ENCODE peak calls at places on chromosomes 13 and 19, in nine cellular contexts. N is CD4-positive, alpha-beta T cell; W is nephron progenitor cell; T is breast epithelium; Y is OCI-LY7; A is GM20000; Z is WTC11; M is fibroblast of pulmonary artery; G is RWPE1. C is an unnamed sample.

GRCh38 chr19:56273563-56274117 is 1.1 kb downstream of the EDDM13 start:
- DNase-seq in W (no peak), M (peak; percentile 55), Z (no peak), G (peak; percentile 36), T (no peak), N (no peak), Y (no peak), A (no peak), C (no peak)

GRCh38 chr13:56953965-56954364 is 186.8 kb upstream of the PRR20A start:
- DNase-seq in W (no peak), N (no peak), Y (no peak), T (no peak), G (peak; percentile 20), A (no peak), M (no peak), Z (no peak), C (no peak)

GRCh38 chr13:28885191-28885590 is 65.1 kb downstream of the MTUS2 start:
- DNase-seq in M (no peak), Z (no peak), W (no peak), G (no peak), T (no peak), A (no peak), N (no peak), Y (no peak), C (no peak)

GRCh38 chr19:12453495-12453894 is 12.7 kb upstream of the ZNF443 start:
- DNase-seq in W (no peak), Y (no peak), Z (no peak), T (peak; percentile 33), A (no peak), G (peak; percentile 14), N (no peak), M (no peak), C (no peak)

GRCh38 chr13:104315606-104316005 is 1249.4 kb upstream of the SLC10A2 start:
- DNase-seq in G (peak; percentile 53), Y (no peak), W (no peak), A (no peak), M (peak; percentile 95), N (no peak), T (no peak), Z (no peak), C (peak; percentile 96)

GRCh38 chr13:74449811-74450524 is 315.8 kb upstream of the KLF12 start:
- DNase-seq in Z (no peak), N (no peak), T (no peak), Y (no peak), M (no peak), A (no peak), W (no peak), G (no peak), C (no peak)

GRCh38 chr19:17605761-17606745 is 50.6 kb downstream of the COLGALT1 start:
- DNase-seq in Y (peak; percentile 97), A (peak; percentile 97), W (peak; percentile 90), Z (peak; percentile 95), G (peak; percentile 97), N (peak; percentile 65), T (peak; percentile 52), M (peak; percentile 80), C (peak; percentile 38)

GRCh38 chr19:17775245-17775927 is 19.6 kb upstream of the B3GNT3 start:
- DNase-seq in W (peak; percentile 86), M (peak; percentile 41), N (no peak), A (no peak), T (no peak), G (no peak), Y (peak; percentile 49), Z (peak; percentile 87), C (no peak)

GRCh38 chr13:30880151-30880551 is 25.9 kb upstream of the MEDAG start:
- DNase-seq in G (no peak), N (no peak), T (no peak), Y (no peak), M (no peak), A (no peak), W (no peak), Z (no peak), C (no peak)

GRCh38 chr19:8251025-8251472 is 41.9 kb downstream of the CERS4 start:
- DNase-seq in Z (no peak), N (no peak), W (no peak), Y (no peak), A (no peak), M (peak; percentile 27), G (no peak), T (peak; percentile 97), C (no peak)

GRCh38 chr13:28047784-28048388 is 52.5 kb downstream of the FLT3 start:
- DNase-seq in W (no peak), N (no peak), Z (no peak), T (no peak), M (no peak), Y (peak; percentile 72), G (peak; percentile 23), A (peak; percentile 67), C (peak; percentile 44)

GRCh38 chr19:49419173-49419572 is 4.1 kb downstream of the PTH2 start:
- DNase-seq in Y (no peak), T (no peak), Z (no peak), N (no peak), G (no peak), A (no peak), M (no peak), W (no peak), C (no peak)

GRCh38 chr19:7928741-7929701 is 3.1 kb upstream of the CTXN1 start:
- DNase-seq in Z (peak; percentile 84), W (peak; percentile 72), A (peak; percentile 73), M (peak; percentile 92), N (peak; percentile 33), T (peak; percentile 81), G (peak; percentile 58), Y (peak; percentile 51), C (peak; percentile 53)

GRCh38 chr13:73767747-73768315 is 366.4 kb downstream of the KLF12 start:
- DNase-seq in G (peak; percentile 10), W (no peak), Z (peak; percentile 29), M (no peak), T (no peak), Y (peak; percentile 37), A (peak; percentile 10), N (peak; percentile 21), C (no peak)

GRCh38 chr19:30635026-30635985 is 263.1 kb downstream of the ZNF536 start:
- DNase-seq in G (no peak), T (no peak), Y (no peak), A (no peak), M (no peak), W (no peak), N (no peak), Z (no peak), C (no peak)

GRCh38 chr19:6587093-6587820 is 3.7 kb downstream of the CD70 start:
- DNase-seq in Y (peak; percentile 75), G (no peak), M (no peak), N (no peak), W (peak; percentile 25), T (no peak), A (no peak), Z (peak; percentile 28), C (no peak)

GRCh38 chr19:39778763-39779162 is at the start of gene LEUTX:
- DNase-seq in M (no peak), N (no peak), T (no peak), W (no peak), Y (no peak), G (no peak), A (peak; percentile 25), Z (no peak), C (no peak)

GRCh38 chr13:74839656-74840055 is 642.3 kb downstream of the TBC1D4 start:
- DNase-seq in M (peak; percentile 23), W (no peak), T (no peak), Z (no peak), N (no peak), A (no peak), G (peak; percentile 2), Y (no peak), C (no peak)

GRCh38 chr13:27928353-27928804 is 8.6 kb downstream of the PDX1 start:
- DNase-seq in G (no peak), A (no peak), Y (no peak), M (no peak), T (no peak), W (no peak), Z (peak; percentile 27), N (no peak), C (no peak)

GRCh38 chr19:14769201-14769600 is 9.2 kb downstream of the ADGRE2 start:
- DNase-seq in A (no peak), G (no peak), W (no peak), Z (no peak), T (no peak), Y (no peak), N (no peak), M (no peak), C (no peak)

GRCh38 chr13:29999492-30000372 is 149.3 kb upstream of the UBL3 start:
- DNase-seq in A (no peak), N (no peak), Y (no peak), T (no peak), G (no peak), Z (no peak), M (no peak), W (no peak), C (no peak)

GRCh38 chr13:61286148-61286745 is 129.4 kb downstream of the PCDH20 start:
- DNase-seq in W (no peak), M (peak; percentile 0), T (no peak), G (no peak), Z (peak; percentile 54), Y (peak; percentile 8), N (no peak), A (no peak), C (no peak)
- TF ChIP-seq CTCF in W (peak; percentile 20), M (no peak), T (no peak), G (no peak), Z (no peak), Y (peak; percentile 63), N (no peak), A (no peak), C (peak; percentile 71)

GRCh38 chr13:47455581-47455980 is 545.5 kb downstream of the SUCLA2 start:
- DNase-seq in Z (peak; percentile 12), A (no peak), W (no peak), G (no peak), N (no peak), Y (no peak), M (peak; percentile 23), T (no peak), C (no peak)
- TF ChIP-seq CTCF in Z (no peak), A (no peak), W (no peak), G (no peak), N (no peak), Y (peak; percentile 38), M (peak; percentile 7), T (no peak), C (peak; percentile 15)

GRCh38 chr13:86974995-86975328 is 696.2 kb upstream of the SLITRK5 start:
- DNase-seq in A (no peak), N (no peak), W (no peak), M (no peak), Y (no peak), Z (peak; percentile 11), G (no peak), T (no peak), C (no peak)
- TF ChIP-seq CTCF in A (no peak), N (no peak), W (no peak), M (no peak), Y (peak; percentile 18), Z (no peak), G (no peak), T (no peak), C (peak; percentile 15)

DNA sequence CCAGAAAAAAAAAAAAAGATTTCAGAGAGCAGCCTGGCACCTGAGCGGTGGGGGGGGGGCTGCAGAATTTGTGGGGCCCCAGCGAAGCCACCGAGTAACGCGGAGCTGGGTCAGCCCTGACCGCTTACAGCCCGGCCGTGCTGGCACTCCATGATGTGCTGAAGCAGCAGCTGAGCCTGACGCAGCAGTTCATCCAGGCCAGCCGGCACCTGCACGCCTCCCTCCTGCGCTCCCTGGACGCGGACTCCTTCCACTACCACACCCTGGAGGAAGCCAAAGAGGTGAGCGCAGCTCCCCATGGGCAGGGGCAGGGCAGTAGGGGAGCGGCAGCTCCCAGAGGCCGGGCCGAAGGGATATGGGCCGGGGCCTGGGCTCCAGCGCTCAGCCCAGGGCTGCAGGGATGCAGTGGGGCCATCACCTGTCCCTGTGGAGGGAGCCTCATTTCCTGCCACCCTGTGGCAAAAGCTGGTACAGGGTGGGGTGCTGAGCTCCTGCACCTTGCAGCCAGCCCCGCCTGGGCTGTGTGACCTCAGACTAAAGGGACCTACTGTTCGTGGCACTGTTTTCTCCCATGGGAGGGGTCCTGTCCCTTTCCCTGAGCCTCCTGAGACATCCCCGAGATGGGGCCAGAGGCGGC is 18.3 kb downstream of the C19orf44 start:
- DNase-seq in T (no peak), G (no peak), W (no peak), Z (peak; percentile 36), N (no peak), Y (peak; percentile 34), M (no peak), A (no peak), C (no peak)
- TF ChIP-seq CTCF in T (no peak), G (no peak), W (no peak), Z (no peak), N (no peak), Y (peak; percentile 48), M (no peak), A (no peak), C (no peak)